ENCODE peak calls at places on chromosomes 1 and 21, in seven cellular contexts. Y is NCI-H345, E is mammary epithelial cell, Z is astrocyte of the cerebellum, D is endothelial cell, B is Caki2, O is fibroblast of mammary gland. Q is an unnamed sample.

GRCh38 chr1:147768582-147768981 is 8.2 kb upstream of the GJA5 start:
- DNase-seq in Y (no peak), E (no peak), Z (no peak), D (no peak), B (no peak), O (no peak), Q (no peak)

GRCh38 chr1:68570859-68571258 is 74.0 kb upstream of the DEPDC1 start:
- DNase-seq in Y (no peak), E (no peak), Z (no peak), D (no peak), B (no peak), O (peak; percentile 4), Q (no peak)

GRCh38 chr1:66330711-66331110 is 203.2 kb upstream of the SGIP1 start:
- DNase-seq in Y (no peak), E (peak; percentile 39), Z (no peak), D (no peak), B (no peak), O (no peak), Q (no peak)

GRCh38 chr1:229596961-229597699 is 28.8 kb downstream of the TAF5L start:
- DNase-seq in Y (no peak), E (no peak), Z (peak; percentile 31), D (no peak), B (no peak), O (peak; percentile 79), Q (no peak)

GRCh38 chr21:14987370-14988170 is 77.2 kb downstream of the NRIP1 start:
- DNase-seq in Y (no peak), E (no peak), Z (no peak), D (no peak), B (no peak), O (no peak), Q (no peak)

GRCh38 chr1:226092955-226093354 is 30.4 kb downstream of the H3-3A start:
- DNase-seq in Y (no peak), E (no peak), Z (no peak), D (no peak), B (no peak), O (peak; percentile 58), Q (peak; percentile 49)

GRCh38 chr1:224637936-224638335 is 21.8 kb downstream of the CNIH3 start:
- DNase-seq in Y (no peak), E (no peak), Z (peak; percentile 54), D (no peak), B (no peak), O (no peak), Q (no peak)

GRCh38 chr1:211292411-211292810 is 33.2 kb downstream of the RCOR3 start:
- DNase-seq in Y (no peak), E (no peak), Z (no peak), D (no peak), B (no peak), O (no peak), Q (no peak)

GRCh38 chr1:10664251-10664650 is 132.2 kb downstream of the CASZ1 start:
- DNase-seq in Y (no peak), E (no peak), Z (no peak), D (no peak), B (no peak), O (no peak), Q (no peak)